ENCODE peak calls at places on chromosomes 13 and 19, in ten cellular contexts. W is OCI-LY7, B is body of pancreas, H is lower lobe of right lung, F is left ventricle myocardium inferior, N is GM23338, Z is heart left ventricle, T is fibroblast of lung, U is heart right ventricle, E is colonic mucosa. D is an unnamed sample. For H3K4me1, the result is how much of the 10 kb centered on the place peaks cover.

GRCh38 chr13:51261610-51262249 is 39.5 kb downstream of the FAM124A start:
- DNase-seq in W (no peak), B (no peak), H (no peak), F (no peak), N (no peak), Z (no peak), T (no peak), U (no peak), E (no peak), D (no peak)

GRCh38 chr19:17049711-17050280 is 23.2 kb upstream of the CPAMD8 start:
- DNase-seq in W (no peak), B (no peak), H (no peak), F (no peak), N (no peak), Z (no peak), T (peak), U (no peak), E (peak), D (peak)

GRCh38 chr19:10758978-10759377 is 41.1 kb downstream of the DNM2 start:
- DNase-seq in W (no peak), B (no peak), H (no peak), F (no peak), N (no peak), Z (no peak), T (no peak), U (no peak), E (no peak), D (no peak)

GRCh38 chr19:916645-917322 is 349 bp upstream of the KISS1R start:
- DNase-seq in W (no peak), B (peak), H (no peak), F (no peak), N (peak), Z (no peak), T (no peak), U (no peak), E (no peak), D (no peak)

GRCh38 chr13:26482451-26483197 is 74.9 kb upstream of the WASF3 start:
- DNase-seq in W (peak), B (peak), H (no peak), F (no peak), N (peak), Z (peak), T (peak), U (peak), E (peak), D (no peak)

GRCh38 chr13:29855784-29856183 is 5.4 kb upstream of the UBL3 start:
- DNase-seq in W (no peak), B (peak), H (no peak), F (no peak), N (no peak), Z (no peak), T (no peak), U (no peak), E (no peak), D (no peak)

GRCh38 chr13:41029629-41030028 is 10.5 kb upstream of the ELF1 start:
- DNase-seq in W (no peak), B (no peak), H (no peak), F (no peak), N (peak), Z (no peak), T (no peak), U (no peak), E (no peak), D (no peak)

GRCh38 chr13:101703838-101704237 is 251.4 kb downstream of the ITGBL1 start:
- DNase-seq in W (no peak), B (no peak), H (no peak), F (no peak), N (no peak), Z (no peak), T (no peak), U (no peak), E (no peak), D (no peak)

GRCh38 chr13:112746044-112746443 is 56.2 kb downstream of the ATP11A start:
- DNase-seq in W (no peak), B (no peak), H (peak), F (no peak), N (no peak), Z (no peak), T (no peak), U (no peak), E (no peak), D (no peak)

DNA sequence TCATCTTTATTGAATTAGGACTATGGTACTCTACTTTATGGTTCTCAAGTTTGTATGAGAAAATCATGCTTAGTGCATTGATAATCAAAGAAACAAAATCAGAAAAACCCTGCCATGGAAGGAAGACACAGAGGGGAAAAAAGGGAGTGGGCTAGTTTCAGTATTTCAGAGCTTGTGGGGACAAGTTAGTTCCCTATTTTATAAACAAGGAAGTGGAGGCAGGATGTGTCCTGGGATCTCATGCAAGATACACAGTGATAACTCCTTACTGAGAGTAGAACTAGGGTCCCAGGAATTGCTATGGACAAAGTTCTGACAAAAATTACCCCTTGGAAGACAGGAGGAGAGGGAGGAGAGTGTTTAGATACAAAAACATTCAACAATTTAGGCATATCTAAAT is 1277.3 kb downstream of the UQCRFS1 start:
- DNase-seq in W (no peak), B (no peak), H (no peak), F (no peak), N (no peak), Z (no peak), T (no peak), U (no peak), E (no peak), D (no peak)
- H3K4me3 ChIP-seq in W (no peak), B (no peak), H (no peak), F (no peak), N (no peak), Z (no peak), T (no peak), U (no peak), E (no peak), D (no peak)

GRCh38 chr19:35342430-35342829 is 5.3 kb upstream of the FFAR1 start:
- DNase-seq in W (no peak), B (no peak), H (peak), F (no peak), N (peak), Z (no peak), T (no peak), U (no peak), E (no peak), D (peak)
- TF ChIP-seq CTCF in W (no peak), B (no peak), H (no peak), F (no peak), N (no peak), Z (no peak), T (no peak), U (no peak), E (no peak), D (no peak)

DNA sequence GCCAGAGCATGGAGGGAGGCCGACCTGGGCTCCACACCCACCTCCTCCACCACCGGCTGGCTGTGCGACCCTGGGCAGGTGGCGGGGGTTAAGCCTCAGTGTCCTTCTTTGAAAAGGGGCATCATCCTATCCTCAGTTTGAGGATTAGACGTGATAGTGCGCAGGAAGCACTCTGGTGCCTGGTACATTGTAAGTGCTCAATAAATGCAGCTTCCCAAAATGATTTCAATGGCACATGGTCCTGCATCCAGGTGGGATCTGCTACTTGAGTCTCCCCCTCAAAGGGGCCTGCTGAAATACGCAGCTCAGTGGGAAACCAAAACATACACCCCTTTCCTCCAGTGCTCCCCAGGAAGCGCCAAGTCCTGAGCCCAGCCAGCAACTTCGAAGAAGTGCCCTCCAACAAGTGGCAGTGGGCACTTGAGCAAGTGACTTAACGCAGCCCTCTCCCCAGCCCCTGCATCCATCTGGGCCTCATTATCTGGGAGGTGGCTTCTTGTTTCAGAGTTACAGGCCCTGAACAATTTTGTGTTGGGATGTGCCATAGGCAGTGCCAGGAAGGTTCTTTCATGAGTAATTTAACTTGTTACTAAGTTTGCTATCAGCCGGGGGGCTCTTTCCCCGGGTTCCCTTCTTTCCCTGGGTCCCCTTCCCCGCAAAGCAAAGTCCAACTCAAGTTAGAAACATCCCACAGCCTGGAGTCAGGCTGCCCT is 17.9 kb downstream of the ACTN4 start:
- DNase-seq in W (no peak), B (no peak), H (no peak), F (no peak), N (no peak), Z (no peak), T (no peak), U (no peak), E (no peak), D (no peak)
- H3K4me1 ChIP-seq in W (under half), B (half or more), H (half or more), F (half or more), N (half or more), Z (half or more), T (half or more), U (half or more), E (half or more), D (half or more)

DNA sequence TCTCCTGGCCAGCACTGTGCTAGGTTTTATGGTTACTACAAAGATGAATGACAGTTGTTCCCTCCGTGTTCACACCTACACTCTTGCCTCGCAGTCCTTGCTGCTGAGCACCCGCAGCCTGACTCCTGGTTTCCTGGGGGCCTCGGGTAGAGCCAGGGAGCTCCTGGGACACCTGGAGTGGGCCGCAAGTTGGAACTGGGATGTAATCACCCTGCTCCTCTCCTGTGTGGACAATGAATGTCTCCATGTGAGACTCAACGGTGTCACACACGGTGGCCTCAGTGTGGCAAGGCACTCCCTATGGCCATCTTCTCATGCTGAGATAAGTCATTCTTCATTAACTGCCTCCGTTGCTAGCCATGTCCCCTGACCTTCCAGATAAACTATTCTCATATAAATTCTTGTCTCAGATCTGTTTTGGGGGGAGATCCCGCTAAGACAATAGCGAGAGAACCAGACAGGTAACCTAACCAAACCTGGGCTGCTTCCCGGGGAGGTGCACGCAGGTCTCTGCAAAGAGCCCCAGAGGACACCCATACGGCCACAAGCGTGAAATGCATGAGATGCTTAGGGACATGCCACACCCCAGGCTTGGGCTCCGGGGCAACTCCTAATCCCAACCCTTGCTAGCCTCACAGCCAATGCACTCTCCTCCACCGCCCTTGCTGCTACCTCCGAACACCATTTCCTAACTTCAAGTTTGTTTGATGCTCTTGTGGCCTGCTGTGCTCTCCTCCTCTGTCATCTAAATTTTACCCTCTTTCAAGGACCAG is 87.2 kb upstream of the IRS2 start:
- DNase-seq in W (no peak), B (no peak), H (no peak), F (no peak), N (no peak), Z (no peak), T (no peak), U (no peak), E (no peak), D (no peak)
- H3K4me3 ChIP-seq in W (no peak), B (no peak), H (no peak), F (no peak), N (no peak), Z (no peak), T (no peak), U (no peak), E (no peak), D (no peak)